ENCODE peak calls at places on chromosomes 5 and 9, in four cellular contexts. D is naive B cell, W is GDM1, O is AG08395. J is an unnamed sample.

GRCh38 chr5:150516011-150516410 is 8.1 kb downstream of the NDST1 start:
- DNase-seq in W (no peak), O (peak), D (no peak), J (no peak)

GRCh38 chr5:82416506-82416905 is 138.4 kb upstream of the RPS23 start:
- DNase-seq in O (no peak), D (no peak), W (no peak), J (no peak)

GRCh38 chr5:151014680-151015343 is 5.6 kb upstream of the GPX3 start:
- DNase-seq in O (no peak), D (no peak), W (no peak), J (no peak)

GRCh38 chr5:77305921-77306320 is 95.4 kb downstream of the PDE8B start:
- DNase-seq in D (no peak), W (no peak), O (peak), J (no peak)

GRCh38 chr5:1095302-1096016 is 16.4 kb downstream of the SLC12A7 start:
- DNase-seq in W (no peak), O (no peak), D (no peak), J (no peak)

GRCh38 chr5:18563853-18564252 is 929.6 kb downstream of the TAF11L14 start:
- DNase-seq in W (no peak), O (no peak), D (no peak), J (no peak)

GRCh38 chr9:118148990-118149389 is 444.8 kb downstream of the TLR4 start:
- DNase-seq in O (no peak), D (no peak), W (no peak), J (no peak)

GRCh38 chr9:89806371-89807100 is 201.7 kb downstream of the GADD45G start:
- DNase-seq in W (no peak), D (no peak), O (peak), J (no peak)

GRCh38 chr5:171821286-171821685 is 35.7 kb downstream of the SMIM23 start:
- DNase-seq in D (no peak), W (no peak), O (no peak), J (no peak)

GRCh38 chr5:94751456-94751855 is 133.0 kb downstream of the SLF1 start:
- DNase-seq in W (no peak), O (no peak), D (no peak), J (peak)

GRCh38 chr9:101254733-101255473 is 129.9 kb downstream of the BAAT start:
- DNase-seq in D (no peak), O (no peak), W (no peak), J (no peak)

GRCh38 chr5:57181151-57181550 is 7.3 kb downstream of the GPBP1 start:
- DNase-seq in W (no peak), O (no peak), D (no peak), J (no peak)

GRCh38 chr5:21654-22233 is 70.2 kb upstream of the PLEKHG4B start:
- DNase-seq in O (peak), W (no peak), D (no peak), J (peak)

GRCh38 chr9:99326112-99326916 is 104.2 kb downstream of the SEC61B start:
- DNase-seq in W (no peak), O (no peak), D (no peak), J (no peak)

GRCh38 chr5:53601570-53601969 is 41.1 kb downstream of the NDUFS4 start:
- DNase-seq in O (no peak), W (no peak), D (no peak), J (no peak)

GRCh38 chr5:136374003-136374402 is 8.7 kb upstream of the TRPC7 start:
- DNase-seq in D (no peak), W (no peak), O (no peak), J (no peak)

GRCh38 chr5:159629158-159629557 is 287.1 kb upstream of the ADRA1B start:
- DNase-seq in D (no peak), W (no peak), O (no peak), J (no peak)

J was measured in HAP-1.